ENCODE peak calls at places on chromosomes 7 and 10, in ten cellular contexts. F is stimulated activated CD4-positive, alpha-beta T cell treated with anti-CD3 and anti-CD28 coated beads, Interleukin-15, amount 100 ng/mL, for 24 hours; N is esophagus squamous epithelium; W is astrocyte of the cerebellum; Z is sigmoid colon; H is CD4-positive, alpha-beta T cell; S is AG08396; O is endothelial cell; V is T-cell; K is left colon. Q is an unnamed sample.

GRCh38 chr10:103465411-103466179 is 6.9 kb upstream of the CALHM1 start:
- DNase-seq in F (no peak), N (no peak), W (no peak), Z (no peak), H (no peak), S (no peak), O (no peak), V (no peak), K (no peak), Q (no peak)

GRCh38 chr10:52027055-52027454 is 287.0 kb upstream of the DKK1 start:
- DNase-seq in F (no peak), N (no peak), W (no peak), Z (no peak), H (no peak), S (peak), O (no peak), V (no peak), K (no peak), Q (no peak)

GRCh38 chr7:101112233-101112632 is 14.7 kb upstream of the SERPINE1 start:
- DNase-seq in F (no peak), N (no peak), W (no peak), Z (peak), H (no peak), S (no peak), O (no peak), V (no peak), K (no peak), Q (no peak)

GRCh38 chr10:95837783-95838182 is 70.0 kb upstream of the CC2D2B start:
- DNase-seq in F (no peak), N (no peak), W (no peak), Z (no peak), H (no peak), S (no peak), O (no peak), V (no peak), K (no peak), Q (no peak)

GRCh38 chr10:67664936-67665335 is 31.1 kb downstream of the CTNNA3 start:
- DNase-seq in F (no peak), N (no peak), W (no peak), Z (no peak), H (no peak), S (no peak), O (no peak), V (no peak), K (no peak), Q (no peak)

GRCh38 chr7:20075992-20076813 is 141.0 kb downstream of the MACC1 start:
- DNase-seq in F (no peak), N (no peak), W (no peak), Z (no peak), H (no peak), S (no peak), O (no peak), V (no peak), K (no peak), Q (no peak)

GRCh38 chr10:26389533-26389932 is 48.6 kb upstream of the APBB1IP start:
- DNase-seq in F (no peak), N (no peak), W (no peak), Z (no peak), H (no peak), S (no peak), O (no peak), V (no peak), K (no peak), Q (no peak)

GRCh38 chr7:37901890-37902524 is 14.6 kb downstream of the SFRP4 start:
- DNase-seq in F (no peak), N (no peak), W (peak), Z (no peak), H (no peak), S (no peak), O (no peak), V (no peak), K (no peak), Q (no peak)

GRCh38 chr10:122152544-122152943 is 118.6 kb upstream of the BTBD16 start:
- DNase-seq in F (no peak), N (no peak), W (no peak), Z (peak), H (no peak), S (peak), O (no peak), V (no peak), K (no peak), Q (no peak)

Q was measured in activated CD8-positive, alpha-beta T cell treated with anti-CD3 and anti-CD28 coated beads for 36 hours.